ENCODE peak calls at places on chromosomes 16 and 17, in six cellular contexts. P, C, L, K, Y and Z are unnamed samples. For H3K27me3, the result is how much of the 10 kb centered on the place peaks cover.

GRCh38 chr17:3796110-3796821 is 4.7 kb downstream of the ITGAE start:
- DNase-seq in P (no peak), C (peak), L (no peak), K (no peak), Y (no peak), Z (no peak)

GRCh38 chr16:85055503-85056210 is 28.1 kb downstream of the KIAA0513 start:
- DNase-seq in P (peak), C (peak), L (peak), K (peak), Y (peak), Z (peak)

GRCh38 chr16:68289621-68290329 is 21.0 kb downstream of the SLC7A6OS start:
- DNase-seq in P (no peak), C (peak), L (no peak), K (peak), Y (no peak), Z (no peak)

GRCh38 chr17:41223821-41224220 is 2.6 kb upstream of the KRTAP9-2 start:
- DNase-seq in P (no peak), C (no peak), L (no peak), K (no peak), Y (no peak), Z (no peak)

GRCh38 chr17:43411369-43411677 is 12.5 kb downstream of the ARL4D start:
- DNase-seq in P (no peak), C (no peak), L (no peak), K (no peak), Y (no peak), Z (no peak)

GRCh38 chr17:44374306-44375195 is 10.9 kb upstream of the FAM171A2 start:
- DNase-seq in P (no peak), C (no peak), L (no peak), K (no peak), Y (no peak), Z (peak)

GRCh38 chr16:49469930-49470451 is 96.4 kb downstream of the C16orf78 start:
- DNase-seq in P (peak), C (no peak), L (peak), K (no peak), Y (no peak), Z (no peak)

GRCh38 chr16:64910351-64910750 is 211.5 kb downstream of the CDH11 start:
- DNase-seq in P (peak), C (no peak), L (no peak), K (no peak), Y (no peak), Z (peak)

GRCh38 chr17:28552201-28552999 is at the start of gene UNC119:
- DNase-seq in P (peak), C (peak), L (peak), K (peak), Y (peak), Z (peak)

GRCh38 chr17:77361986-77362620 is 221.3 kb downstream of the SEC14L1 start:
- DNase-seq in P (no peak), C (no peak), L (no peak), K (no peak), Y (no peak), Z (no peak)

GRCh38 chr16:22948603-22949368 is 134.8 kb downstream of the HS3ST2 start:
- DNase-seq in P (peak), C (no peak), L (peak), K (peak), Y (peak), Z (peak)

GRCh38 chr16:50585331-50585776 is 37.2 kb downstream of the NKD1 start:
- DNase-seq in P (peak), C (no peak), L (peak), K (no peak), Y (peak), Z (no peak)

GRCh38 chr16:46721885-46722284 is 26.3 kb downstream of the MYLK3 start:
- DNase-seq in P (no peak), C (no peak), L (no peak), K (no peak), Y (no peak), Z (no peak)

GRCh38 chr16:46719528-46719927 is 28.6 kb downstream of the MYLK3 start:
- DNase-seq in P (no peak), C (no peak), L (no peak), K (no peak), Y (no peak), Z (no peak)

GRCh38 chr16:46715769-46716305 is 26.4 kb downstream of the ORC6 start:
- DNase-seq in P (no peak), C (no peak), L (no peak), K (no peak), Y (no peak), Z (no peak)

GRCh38 chr16:46717692-46718091 is 28.2 kb downstream of the ORC6 start:
- DNase-seq in P (no peak), C (no peak), L (no peak), K (no peak), Y (no peak), Z (no peak)

DNA sequence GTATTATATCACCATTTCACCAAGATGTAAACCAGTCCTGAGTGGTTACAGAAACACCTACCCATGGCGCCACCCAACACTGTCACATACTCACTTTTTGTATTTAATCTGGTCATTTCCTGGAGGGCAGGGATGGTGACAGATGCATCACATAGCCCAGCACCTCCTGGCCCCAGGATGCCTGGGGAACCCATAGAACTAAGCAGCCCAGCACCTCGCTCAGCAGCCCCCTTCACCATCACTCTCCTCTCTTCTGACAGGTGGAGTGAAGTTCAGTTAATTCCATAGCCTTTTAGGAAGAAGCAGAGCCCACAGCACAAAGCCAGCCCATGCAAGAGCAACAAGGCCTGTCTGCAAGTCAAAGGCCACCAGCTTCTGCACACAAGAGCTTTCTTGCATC is 27.5 kb downstream of the MYLK3 start:
- DNase-seq in P (no peak), C (no peak), L (no peak), K (no peak), Y (no peak), Z (no peak)
- H3K27me3 ChIP-seq in P (under half), C (under half), L (under half), K (under half), Y (under half), Z (under half)

DNA sequence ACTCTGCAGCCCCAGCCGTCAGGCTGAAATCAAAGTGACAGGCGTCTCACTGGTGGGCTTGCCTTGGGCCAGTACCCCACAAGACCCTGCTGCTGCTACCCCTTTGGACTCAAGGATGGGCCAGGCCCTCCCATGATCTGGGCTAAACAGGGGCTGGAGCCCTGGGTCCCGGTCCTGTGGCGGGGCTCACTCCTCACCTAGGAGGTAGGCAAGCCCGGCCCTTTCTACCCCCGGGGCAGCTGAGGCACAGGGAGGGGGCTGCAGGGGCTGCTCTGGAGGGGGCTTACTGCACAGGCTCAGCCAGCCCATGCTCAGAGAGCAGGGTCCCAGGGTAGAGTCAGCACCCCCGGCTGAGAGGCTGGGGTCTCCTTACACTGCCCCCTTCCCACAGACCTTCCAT is 23.6 kb downstream of the KATNB1 start:
- DNase-seq in P (no peak), C (no peak), L (no peak), K (no peak), Y (no peak), Z (no peak)
- H3K27ac ChIP-seq in P (no peak), C (no peak), L (no peak), K (no peak), Y (no peak), Z (no peak)

GRCh38 chr16:70432304-70432799 is 6.5 kb downstream of the ST3GAL2 start:
- DNase-seq in P (no peak), C (no peak), L (no peak), K (no peak), Y (no peak), Z (no peak)

GRCh38 chr16:70430667-70431536 is 8.0 kb downstream of the ST3GAL2 start:
- DNase-seq in P (no peak), C (peak), L (no peak), K (peak), Y (no peak), Z (no peak)

GRCh38 chr16:70432800-70433455 is 6.0 kb downstream of the ST3GAL2 start:
- DNase-seq in P (no peak), C (no peak), L (no peak), K (no peak), Y (peak), Z (peak)

GRCh38 chr16:70434489-70435260 is 4.2 kb downstream of the ST3GAL2 start:
- DNase-seq in P (no peak), C (no peak), L (no peak), K (no peak), Y (no peak), Z (no peak)

GRCh38 chr16:70433456-70434103 is 5.3 kb downstream of the ST3GAL2 start:
- DNase-seq in P (peak), C (no peak), L (peak), K (no peak), Y (no peak), Z (peak)
- H3K4me3 ChIP-seq in P (no peak), C (no peak), L (no peak), K (no peak), Y (no peak), Z (no peak)

DNA sequence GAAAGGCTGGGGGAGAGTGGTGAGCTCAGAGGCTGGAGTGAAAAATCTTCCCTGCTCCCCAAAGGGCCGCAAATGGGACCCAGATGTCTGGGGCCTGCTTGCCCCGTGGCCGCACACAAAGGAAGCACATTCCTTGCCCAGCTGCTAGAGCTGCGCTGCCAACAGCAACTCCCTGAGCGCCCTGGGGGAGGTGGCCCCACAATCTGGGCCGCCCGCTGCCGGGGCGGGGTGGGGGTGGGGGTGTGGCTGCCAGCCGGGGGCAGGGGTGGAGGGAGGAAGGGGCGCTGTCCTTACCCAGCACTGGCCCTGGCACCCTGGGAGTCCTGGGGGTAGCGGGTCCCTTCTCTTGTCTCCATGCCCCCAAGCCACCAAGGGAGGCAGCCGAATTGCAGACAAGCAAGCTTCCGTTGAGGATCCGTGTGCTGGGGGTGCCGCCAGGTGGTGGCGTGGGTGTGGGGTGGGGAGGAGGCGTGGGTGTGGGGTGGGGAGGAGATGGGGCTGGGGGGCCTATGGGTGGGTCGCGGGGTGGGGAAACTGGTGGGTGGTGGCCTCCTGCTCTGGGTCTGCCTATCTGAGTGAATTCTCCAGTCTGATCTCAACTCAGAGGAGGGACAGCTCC is 48.4 kb upstream of the PABPN1L start:
- DNase-seq in P (no peak), C (no peak), L (no peak), K (no peak), Y (no peak), Z (no peak)
- H3K27me3 ChIP-seq in P (under half), C (under half), L (under half), K (under half), Y (under half), Z (under half)

GRCh38 chr17:48565024-48565558 is 13.1 kb downstream of the HOXB4 start:
- DNase-seq in P (no peak), C (no peak), L (no peak), K (no peak), Y (no peak), Z (no peak)

GRCh38 chr17:48564200-48565023 is 13.7 kb downstream of the HOXB4 start:
- DNase-seq in P (no peak), C (no peak), L (no peak), K (no peak), Y (no peak), Z (no peak)

GRCh38 chr17:48563385-48563838 is 14.7 kb downstream of the HOXB4 start:
- DNase-seq in P (no peak), C (no peak), L (no peak), K (no peak), Y (no peak), Z (no peak)

GRCh38 chr17:48562934-48563333 is 15.2 kb downstream of the HOXB4 start:
- DNase-seq in P (no peak), C (no peak), L (no peak), K (no peak), Y (no peak), Z (no peak)

DNA sequence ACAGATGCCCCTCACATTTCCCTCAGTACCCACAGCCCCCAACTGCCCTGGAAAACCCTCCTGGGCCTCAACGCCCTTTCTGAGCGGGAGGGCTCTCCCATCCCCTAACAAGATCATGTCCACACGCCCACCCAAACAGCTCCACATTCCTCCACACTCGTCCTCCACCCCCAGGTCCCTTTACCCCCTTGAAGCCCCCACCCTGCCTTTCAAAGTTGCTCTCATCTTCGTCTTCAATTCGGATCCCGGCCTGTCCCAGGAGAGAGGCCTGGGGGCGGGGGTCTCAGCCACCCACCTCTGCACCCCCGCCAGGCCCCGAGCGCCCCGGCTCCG is 14.3 kb downstream of the HOXB4 start:
- DNase-seq in P (no peak), C (no peak), L (no peak), K (no peak), Y (no peak), Z (no peak)
- H3K27ac ChIP-seq in P (peak), C (no peak), L (peak), K (no peak), Y (no peak), Z (no peak)